ENCODE peak calls at places on chromosome 2, in seven cellular contexts. C is substantia nigra, H is RPMI7951, S is naive B cell, K is NCI-H526 treated with DMSO at 0.1 percent for 48 hours, Y is lower lobe of right lung, O is body of pancreas. Q is an unnamed sample.

GRCh38 chr2:10471956-10472355 is 23.8 kb upstream of the ODC1 start:
- DNase-seq in Y (no peak), K (no peak), S (no peak), O (no peak), C (no peak), H (no peak), Q (no peak)

GRCh38 chr2:237134831-237135230 is 49.1 kb downstream of the COPS8 start:
- DNase-seq in O (no peak), H (peak), K (no peak), C (no peak), S (no peak), Y (no peak), Q (no peak)

GRCh38 chr2:45699032-45699658 is 47.7 kb downstream of the PRKCE start:
- DNase-seq in H (peak), O (no peak), Y (no peak), C (no peak), S (no peak), K (no peak), Q (no peak)

GRCh38 chr2:59627599-59627998 is 925.9 kb downstream of the BCL11A start:
- DNase-seq in K (no peak), Y (no peak), S (no peak), O (no peak), C (no peak), H (no peak), Q (no peak)

GRCh38 chr2:164837807-164838206 is 3.8 kb downstream of the COBLL1 start:
- DNase-seq in C (no peak), Y (no peak), S (no peak), O (no peak), K (no peak), H (no peak), Q (no peak)

GRCh38 chr2:158060862-158061435 is 40.7 kb upstream of the UPP2 start:
- DNase-seq in C (no peak), Y (no peak), H (peak), K (no peak), O (no peak), S (no peak), Q (no peak)

GRCh38 chr2:215660687-215661086 is 224.8 kb upstream of the FN1 start:
- DNase-seq in Y (no peak), H (peak), S (no peak), O (no peak), K (no peak), C (no peak), Q (no peak)

GRCh38 chr2:3238951-3239841 is 138.4 kb downstream of the EIPR1 start:
- DNase-seq in C (no peak), S (no peak), K (no peak), Y (no peak), O (no peak), H (no peak), Q (no peak)

Q was measured in heart right ventricle.